ENCODE peak calls at places on chromosomes 2 and 18, in five cellular contexts. C is fibroblast of lung, G is MM.1S, I is neuronal stem cell, R is IMR-90. D is an unnamed sample.

GRCh38 chr2:236939751-236940229 is 145.9 kb upstream of the COPS8 start:
- DNase-seq in C (peak), G (no peak), I (no peak), R (no peak), D (no peak)

GRCh38 chr2:158079672-158080071 is 22.0 kb upstream of the UPP2 start:
- DNase-seq in C (no peak), G (no peak), I (no peak), R (peak), D (no peak)

GRCh38 chr2:156005999-156006712 is 326.4 kb downstream of the NR4A2 start:
- DNase-seq in C (no peak), G (no peak), I (no peak), R (no peak), D (no peak)

GRCh38 chr2:138275292-138275690 is 226.3 kb upstream of the SPOPL start:
- DNase-seq in C (no peak), G (no peak), I (no peak), R (no peak), D (no peak)

GRCh38 chr2:10032746-10033105 is 10.6 kb upstream of the KLF11 start:
- DNase-seq in C (no peak), G (no peak), I (no peak), R (no peak), D (no peak)

GRCh38 chr18:75041586-75041985 is 167.4 kb downstream of the PTGR3 start:
- DNase-seq in C (peak), G (no peak), I (no peak), R (peak), D (no peak)

GRCh38 chr2:5290911-5291546 is 401.2 kb upstream of the SOX11 start:
- DNase-seq in C (peak), G (no peak), I (no peak), R (no peak), D (no peak)

GRCh38 chr2:99833802-99834201 is 308.6 kb downstream of the AFF3 start:
- DNase-seq in C (no peak), G (no peak), I (no peak), R (no peak), D (no peak)

GRCh38 chr18:77114564-77115391 is 17.8 kb downstream of the MBP start:
- DNase-seq in C (peak), G (no peak), I (no peak), R (peak), D (peak)

GRCh38 chr2:6866239-6866745 is 585 bp upstream of the CMPK2 start:
- DNase-seq in C (peak), G (peak), I (no peak), R (peak), D (peak)

GRCh38 chr2:6864251-6864758 is 1.4 kb downstream of the CMPK2 start:
- DNase-seq in C (no peak), G (no peak), I (no peak), R (no peak), D (no peak)

GRCh38 chr2:6864938-6865345 is 765 bp downstream of the CMPK2 start:
- DNase-seq in C (peak), G (no peak), I (no peak), R (no peak), D (no peak)

GRCh38 chr2:6865346-6866238 is at the start of gene CMPK2:
- DNase-seq in C (peak), G (peak), I (peak), R (peak), D (peak)

DNA sequence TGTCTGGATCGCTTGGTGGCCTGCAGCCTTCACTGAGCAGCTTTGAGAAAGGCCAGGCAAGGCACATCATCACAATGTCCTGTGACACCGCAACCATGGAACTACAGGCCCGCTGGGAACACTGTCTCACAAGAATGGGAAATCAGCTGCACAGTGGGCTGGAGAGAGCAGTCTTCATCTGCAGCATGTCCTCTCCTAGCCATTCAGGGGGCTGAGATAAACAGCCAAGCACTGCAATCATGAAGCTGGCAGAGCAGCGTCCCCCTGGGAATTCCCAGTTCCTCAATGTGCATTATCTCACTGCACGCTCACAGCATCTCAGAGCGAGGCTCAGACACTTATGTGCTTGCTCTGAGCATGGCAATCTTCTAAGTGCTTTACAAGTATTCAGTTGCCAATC is 1.9 kb downstream of the CMPK2 start:
- DNase-seq in C (no peak), G (no peak), I (no peak), R (no peak), D (no peak)
- H3K4me3 ChIP-seq in C (no peak), G (no peak), I (no peak), R (no peak), D (no peak)

DNA sequence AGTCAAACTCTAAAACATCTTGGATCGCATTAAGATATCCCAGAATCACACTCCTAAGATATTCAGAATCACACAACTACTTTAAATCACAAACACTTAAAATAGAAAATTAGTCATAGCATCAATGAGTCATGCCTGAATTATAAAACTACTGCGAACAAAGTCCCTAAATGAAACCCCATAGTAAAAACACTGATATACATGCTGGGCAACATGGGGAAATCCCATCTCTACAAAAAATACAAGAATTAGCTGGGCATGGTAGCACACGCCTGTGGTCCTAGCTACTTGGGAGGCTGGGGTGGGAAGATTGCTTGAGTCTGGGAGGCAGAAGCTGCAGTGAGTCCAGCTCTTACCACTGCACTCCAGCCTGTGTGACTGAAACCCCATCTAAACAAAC is 101.7 kb downstream of the COBLL1 start:
- DNase-seq in C (peak), G (no peak), I (no peak), R (peak), D (no peak)
- H3K9ac ChIP-seq in C (no peak), G (no peak), I (no peak), R (no peak), D (no peak)

GRCh38 chr2:216694201-216694825 is 1.0 kb downstream of the IGFBP5 start:
- DNase-seq in C (peak), G (peak), I (no peak), R (no peak), D (peak)
- H3K4me3 ChIP-seq in C (peak), G (peak), I (peak), R (peak), D (no peak)

DNA sequence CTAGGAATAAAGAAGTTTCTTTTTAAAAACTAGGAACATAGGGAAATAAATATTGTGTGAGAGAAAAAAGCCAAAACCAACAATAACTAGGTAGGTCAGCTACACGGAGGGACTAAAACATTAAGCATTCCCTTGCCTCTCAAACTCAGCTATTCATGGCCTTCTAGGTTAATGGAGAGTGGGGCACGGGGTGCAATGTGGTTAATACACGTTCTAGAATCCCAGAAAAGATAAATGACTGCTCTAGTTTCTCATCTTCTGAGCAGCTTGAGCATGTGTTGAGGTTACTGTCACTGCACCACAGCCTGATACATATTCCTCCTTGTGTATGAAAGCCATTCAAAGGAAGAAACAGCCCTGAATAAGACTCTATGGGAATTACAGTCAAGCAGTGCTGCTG is 31.4 kb downstream of the SLC8A1 start:
- DNase-seq in C (no peak), G (no peak), I (no peak), R (no peak), D (no peak)
- H3K9ac ChIP-seq in C (no peak), G (no peak), I (no peak), R (no peak), D (no peak)

GRCh38 chr2:84924173-84925106 is 19.0 kb downstream of the TMSB10 start:
- DNase-seq in C (no peak), G (peak), I (no peak), R (peak), D (peak)
- H3K4me3 ChIP-seq in C (no peak), G (peak), I (no peak), R (no peak), D (no peak)

GRCh38 chr2:201466050-201466660 is 14.6 kb downstream of the STRADB start:
- DNase-seq in C (peak), G (no peak), I (no peak), R (peak), D (no peak)

GRCh38 chr2:201472411-201472810 is 20.9 kb downstream of the STRADB start:
- DNase-seq in C (no peak), G (no peak), I (no peak), R (peak), D (no peak)

GRCh38 chr2:201471732-201472395 is 20.3 kb downstream of the STRADB start:
- DNase-seq in C (peak), G (no peak), I (no peak), R (peak), D (no peak)

GRCh38 chr2:201467666-201468065 is 16.1 kb downstream of the STRADB start:
- DNase-seq in C (peak), G (no peak), I (no peak), R (no peak), D (no peak)

GRCh38 chr2:201470821-201471731 is 19.5 kb downstream of the STRADB start:
- DNase-seq in C (peak), G (no peak), I (peak), R (peak), D (no peak)
- H3K9ac ChIP-seq in C (no peak), G (no peak), I (no peak), R (no peak), D (no peak)

GRCh38 chr2:197256021-197256420 is 54.6 kb downstream of the ANKRD44 start:
- DNase-seq in C (no peak), G (no peak), I (no peak), R (no peak), D (no peak)
- H3K4me3 ChIP-seq in C (no peak), G (peak), I (no peak), R (no peak), D (no peak)